ENCODE peak calls at places on chromosomes 6 and 20, in ten cellular contexts. I is mammary epithelial cell; M is GM23338; Q is mesendoderm; G is left lung; R is pancreas; T is SK-N-SH; S is skeletal muscle cell; O is AG04449; Y is CD8-positive, alpha-beta T cell. U is an unnamed sample.

GRCh38 chr20:32743237-32744112 is at the start of gene COMMD7:
- DNase-seq in R (peak; percentile 70), M (peak; percentile 95), I (peak; percentile 47), G (peak; percentile 96), S (no peak), T (peak; percentile 86), Q (peak; percentile 84), Y (peak; percentile 70), O (no peak), U (peak; percentile 49)

GRCh38 chr20:63497138-63497945 is 1.5 kb downstream of the EEF1A2 start:
- DNase-seq in Y (peak; percentile 19), S (no peak), T (peak; percentile 38), R (peak; percentile 55), I (no peak), O (no peak), M (no peak), Q (no peak), G (peak; percentile 55), U (no peak)

GRCh38 chr6:93105017-93105416 is 314.3 kb downstream of the EPHA7 start:
- DNase-seq in T (no peak), R (no peak), O (no peak), G (no peak), M (no peak), I (no peak), S (peak; percentile 27), Y (no peak), Q (no peak), U (no peak)

GRCh38 chr6:122869437-122870024 is 80.5 kb downstream of the SMPDL3A start:
- DNase-seq in Y (no peak), M (peak; percentile 71), R (no peak), Q (peak; percentile 65), T (peak; percentile 60), O (peak; percentile 17), G (no peak), S (peak; percentile 22), I (peak; percentile 49), U (no peak)

GRCh38 chr20:62776692-62777527 is 19.4 kb upstream of the MRGBP start:
- DNase-seq in S (no peak), Q (peak; percentile 86), O (no peak), M (peak; percentile 67), T (peak; percentile 78), G (no peak), R (no peak), I (peak; percentile 22), Y (peak; percentile 76), U (no peak)

GRCh38 chr20:61254881-61255589 is 3.0 kb downstream of the CDH4 start:
- DNase-seq in G (no peak), T (no peak), O (no peak), I (peak; percentile 80), Y (no peak), M (no peak), Q (no peak), R (no peak), S (no peak), U (no peak)

GRCh38 chr20:531608-532007 is 12.0 kb downstream of the CSNK2A1 start:
- DNase-seq in G (no peak), O (no peak), Y (no peak), Q (no peak), T (no peak), I (no peak), M (no peak), R (no peak), S (no peak), U (no peak)

GRCh38 chr6:16181429-16182359 is 52.8 kb downstream of the MYLIP start:
- DNase-seq in S (no peak), I (peak; percentile 19), Y (no peak), M (no peak), Q (no peak), O (no peak), T (no peak), G (no peak), R (no peak), U (peak; percentile 48)

GRCh38 chr20:50758992-50759391 is 27.6 kb downstream of the PARD6B start:
- DNase-seq in Q (no peak), O (no peak), S (no peak), Y (no peak), R (no peak), T (no peak), I (no peak), G (no peak), M (no peak), U (no peak)

GRCh38 chr6:157756708-157757429 is 66.2 kb upstream of the SNX9 start:
- DNase-seq in O (no peak), R (peak; percentile 87), T (peak; percentile 79), Q (peak; percentile 91), Y (peak; percentile 78), I (peak; percentile 67), G (peak; percentile 85), S (no peak), M (peak; percentile 94), U (peak; percentile 90)

GRCh38 chr6:170049641-170050491 is 241.0 kb downstream of the DLL1 start:
- DNase-seq in Q (no peak), M (no peak), Y (no peak), G (peak; percentile 70), O (no peak), S (no peak), T (peak; percentile 56), R (peak; percentile 53), I (peak; percentile 8), U (peak; percentile 55)

GRCh38 chr6:134000443-134000842 is 47.4 kb downstream of the TBPL1 start:
- DNase-seq in Q (peak; percentile 65), I (peak; percentile 75), O (no peak), S (no peak), G (no peak), R (no peak), Y (no peak), T (no peak), M (no peak), U (no peak)

GRCh38 chr20:7291319-7291943 is 523.9 kb downstream of the BMP2 start:
- DNase-seq in M (peak; percentile 18), Q (peak; percentile 41), R (no peak), G (no peak), S (no peak), I (no peak), T (no peak), O (no peak), Y (no peak), U (no peak)

GRCh38 chr20:36908603-36909002 is 32.7 kb downstream of the TLDC2 start:
- DNase-seq in I (no peak), R (no peak), Q (no peak), G (no peak), Y (no peak), M (no peak), T (peak; percentile 47), O (no peak), S (no peak), U (no peak)

GRCh38 chr6:21984551-21984950 is 312.3 kb downstream of the PRL start:
- DNase-seq in I (no peak), O (no peak), Q (no peak), M (no peak), T (peak; percentile 16), S (no peak), R (no peak), G (no peak), Y (no peak), U (no peak)

GRCh38 chr20:62691485-62691884 is 17.2 kb upstream of the NTSR1 start:
- DNase-seq in Q (no peak), I (no peak), O (no peak), S (no peak), M (no peak), G (no peak), T (no peak), Y (no peak), R (no peak), U (no peak)

GRCh38 chr6:43367245-43367984 is 2.0 kb downstream of the ZNF318 start:
- DNase-seq in Y (no peak), Q (no peak), O (no peak), G (no peak), S (no peak), T (no peak), M (no peak), I (no peak), R (no peak), U (no peak)

GRCh38 chr20:42483694-42484303 is 705.9 kb downstream of the PTPRT start:
- DNase-seq in R (peak; percentile 57), Q (peak; percentile 86), I (no peak), S (no peak), Y (no peak), M (peak; percentile 2), O (no peak), G (no peak), T (peak; percentile 20), U (no peak)

GRCh38 chr6:35302604-35303218 is 5.1 kb downstream of the DEF6 start:
- DNase-seq in T (peak; percentile 44), G (peak; percentile 85), M (peak; percentile 75), R (no peak), Y (peak; percentile 91), O (no peak), I (peak; percentile 93), Q (peak; percentile 81), S (no peak), U (no peak)

GRCh38 chr6:296151-297122 is 4.2 kb downstream of the DUSP22 start:
- DNase-seq in T (no peak), Q (no peak), I (no peak), Y (peak; percentile 33), S (no peak), M (no peak), O (no peak), R (no peak), G (no peak), U (no peak)

GRCh38 chr6:162485464-162485863 is 242.1 kb downstream of the PRKN start:
- DNase-seq in Y (no peak), Q (no peak), O (no peak), M (no peak), T (peak; percentile 28), S (no peak), I (no peak), R (no peak), G (no peak), U (no peak)
- H3K4me3 ChIP-seq in Y (no peak overlapping the region), Q (no peak overlapping the region), O (no peak overlapping the region), M (no peak overlapping the region), T (no peak overlapping the region), S (no peak overlapping the region), I (no peak overlapping the region), R (no peak overlapping the region), G (no peak overlapping the region), U (no peak overlapping the region)

GRCh38 chr20:54618412-54618811 is 143.0 kb downstream of the DOK5 start:
- DNase-seq in G (no peak), R (no peak), Y (no peak), T (no peak), S (no peak), Q (no peak), M (no peak), O (no peak), I (no peak), U (no peak)
- H3K4me3 ChIP-seq in G (no peak overlapping the region), R (no peak overlapping the region), Y (no peak overlapping the region), T (no peak overlapping the region), S (no peak overlapping the region), Q (no peak overlapping the region), M (no peak overlapping the region), O (no peak overlapping the region), I (no peak overlapping the region), U (no peak overlapping the region)

GRCh38 chr6:125100018-125100652 is 53.4 kb upstream of the TPD52L1 start:
- DNase-seq in G (no peak), I (no peak), S (no peak), R (no peak), M (no peak), Y (no peak), O (no peak), Q (no peak), T (no peak), U (no peak)
- H3K4me3 ChIP-seq in G (peak overlapping the region; percentile 44), I (peak overlapping the region; percentile 61), S (peak overlapping the region; percentile 47), R (peak overlapping the region; percentile 11), M (peak overlapping the region; percentile 70), Y (peak overlapping the region; percentile 41), O (peak overlapping the region; percentile 56), Q (no peak overlapping the region), T (peak overlapping the region; percentile 52), U (peak overlapping the region; percentile 55)

GRCh38 chr6:150418825-150419594 is 50.2 kb downstream of the IYD start:
- DNase-seq in T (peak; percentile 53), M (peak; percentile 84), Q (peak; percentile 63), R (peak; percentile 61), O (no peak), S (peak; percentile 16), G (no peak), Y (peak; percentile 53), I (peak; percentile 50), U (no peak)
- H3K4me3 ChIP-seq in T (peak overlapping the region; percentile 30), M (no peak overlapping the region), Q (no peak overlapping the region), R (peak overlapping the region; percentile 5), O (peak overlapping the region; percentile 49), S (peak overlapping the region; percentile 35), G (peak overlapping the region; percentile 23), Y (peak overlapping the region; percentile 34), I (peak overlapping the region; percentile 51), U (peak overlapping the region; percentile 39)